ENCODE peak calls at places on chromosomes 11 and 22, in ten cellular contexts. W is K562, B is vagina, P is NB4, D is left ventricle myocardium inferior, F is choroid plexus epithelial cell, T is cardiac fibroblast, C is stomach, E is AG04449, O is GM23338. A is an unnamed sample.

GRCh38 chr11:68377389-68377795 is 65.0 kb downstream of the LRP5 start:
- DNase-seq in W (no peak), B (no peak), P (no peak), D (no peak), F (no peak), T (no peak), C (no peak), E (no peak), O (no peak), A (no peak)

GRCh38 chr22:22877523-22878210 is 9.9 kb upstream of the IGLL5 start:
- DNase-seq in W (peak), B (no peak), P (peak), D (peak), F (peak), T (peak), C (peak), E (no peak), O (peak), A (peak)

GRCh38 chr11:19345519-19345847 is 104.7 kb upstream of the E2F8 start:
- DNase-seq in W (no peak), B (no peak), P (peak), D (no peak), F (no peak), T (peak), C (no peak), E (no peak), O (peak), A (no peak)

GRCh38 chr11:71483689-71484088 is 30.7 kb downstream of the NADSYN1 start:
- DNase-seq in W (no peak), B (no peak), P (no peak), D (no peak), F (no peak), T (no peak), C (no peak), E (no peak), O (no peak), A (no peak)

GRCh38 chr11:118614511-118614910 is 7.1 kb downstream of the PHLDB1 start:
- DNase-seq in W (no peak), B (no peak), P (no peak), D (no peak), F (no peak), T (no peak), C (no peak), E (no peak), O (no peak), A (no peak)

GRCh38 chr11:95302211-95302610 is 71.2 kb upstream of the SESN3 start:
- DNase-seq in W (no peak), B (no peak), P (no peak), D (no peak), F (no peak), T (no peak), C (no peak), E (no peak), O (no peak), A (no peak)

GRCh38 chr11:40444151-40444550 is 1015.3 kb downstream of the LRRC4C start:
- DNase-seq in W (no peak), B (no peak), P (no peak), D (no peak), F (no peak), T (no peak), C (no peak), E (no peak), O (no peak), A (no peak)

GRCh38 chr11:12771875-12772274 is 97.7 kb downstream of the TEAD1 start:
- DNase-seq in W (no peak), B (no peak), P (no peak), D (no peak), F (peak), T (peak), C (no peak), E (no peak), O (no peak), A (no peak)

GRCh38 chr11:72394456-72394855 is 39.9 kb downstream of the CLPB start:
- DNase-seq in W (no peak), B (no peak), P (no peak), D (no peak), F (no peak), T (no peak), C (no peak), E (no peak), O (no peak), A (no peak)

GRCh38 chr22:45480717-45481116 is 22.0 kb upstream of the FBLN1 start:
- DNase-seq in W (no peak), B (no peak), P (no peak), D (no peak), F (no peak), T (no peak), C (no peak), E (no peak), O (no peak), A (no peak)

GRCh38 chr11:77195071-77195705 is 67.1 kb downstream of the MYO7A start:
- DNase-seq in W (no peak), B (no peak), P (no peak), D (no peak), F (no peak), T (no peak), C (no peak), E (no peak), O (no peak), A (no peak)

GRCh38 chr11:87666730-87667129 is 508.5 kb downstream of the RAB38 start:
- DNase-seq in W (no peak), B (no peak), P (no peak), D (no peak), F (no peak), T (no peak), C (no peak), E (no peak), O (no peak), A (no peak)

GRCh38 chr22:49954991-49955580 is 5.5 kb upstream of the PIM3 start:
- DNase-seq in W (no peak), B (no peak), P (no peak), D (peak), F (no peak), T (no peak), C (no peak), E (no peak), O (no peak), A (no peak)

GRCh38 chr22:50303848-50304527 is 3.5 kb downstream of the PLXNB2 start:
- DNase-seq in W (peak), B (no peak), P (peak), D (no peak), F (no peak), T (no peak), C (peak), E (no peak), O (peak), A (no peak)

GRCh38 chr11:35347921-35348331 is 71.4 kb downstream of the SLC1A2 start:
- DNase-seq in W (no peak), B (no peak), P (no peak), D (no peak), F (no peak), T (no peak), C (no peak), E (peak), O (no peak), A (no peak)

GRCh38 chr11:117823941-117824420 is 563 bp downstream of the FXYD2 start:
- DNase-seq in W (no peak), B (no peak), P (peak), D (peak), F (peak), T (peak), C (no peak), E (no peak), O (no peak), A (no peak)

GRCh38 chr11:113532697-113533424 is 57.7 kb upstream of the DRD2 start:
- DNase-seq in W (peak), B (no peak), P (peak), D (peak), F (peak), T (peak), C (peak), E (peak), O (peak), A (peak)

GRCh38 chr22:47090591-47091240 is 328.3 kb downstream of the TBC1D22A start:
- DNase-seq in W (peak), B (no peak), P (no peak), D (no peak), F (peak), T (peak), C (no peak), E (no peak), O (peak), A (no peak)

GRCh38 chr11:93547028-93547427 is 3.8 kb upstream of the SMCO4 start:
- DNase-seq in W (no peak), B (no peak), P (no peak), D (no peak), F (no peak), T (no peak), C (no peak), E (no peak), O (no peak), A (no peak)

GRCh38 chr22:27466229-27466628 is 335.3 kb downstream of the MN1 start:
- DNase-seq in W (no peak), B (no peak), P (no peak), D (no peak), F (no peak), T (no peak), C (no peak), E (no peak), O (no peak), A (no peak)

GRCh38 chr11:90134420-90135003 is at the start of gene NAALAD2:
- DNase-seq in W (peak), B (no peak), P (peak), D (peak), F (peak), T (peak), C (no peak), E (no peak), O (peak), A (no peak)

GRCh38 chr11:90133560-90134145 is 810 bp upstream of the NAALAD2 start:
- DNase-seq in W (no peak), B (no peak), P (no peak), D (no peak), F (no peak), T (no peak), C (no peak), E (no peak), O (peak), A (no peak)

GRCh38 chr11:90135016-90135415 is 553 bp downstream of the NAALAD2 start:
- DNase-seq in W (no peak), B (no peak), P (no peak), D (no peak), F (no peak), T (peak), C (no peak), E (no peak), O (peak), A (no peak)
- H3K4me3 ChIP-seq in W (no peak), B (peak), P (peak), D (peak), F (peak), T (peak), C (peak), E (peak), O (peak), A (peak)

GRCh38 chr11:134271978-134272377 is 4.2 kb upstream of the GLB1L3 start:
- DNase-seq in W (no peak), B (no peak), P (no peak), D (no peak), F (no peak), T (no peak), C (no peak), E (no peak), O (no peak), A (no peak)

GRCh38 chr11:134272381-134273316 is 3.5 kb upstream of the GLB1L3 start:
- DNase-seq in W (peak), B (peak), P (no peak), D (no peak), F (peak), T (peak), C (no peak), E (no peak), O (peak), A (no peak)

GRCh38 chr11:134267966-134268365 is 8.2 kb upstream of the GLB1L3 start:
- DNase-seq in W (no peak), B (no peak), P (no peak), D (no peak), F (no peak), T (no peak), C (no peak), E (no peak), O (no peak), A (no peak)

GRCh38 chr11:134267466-134267865 is 8.7 kb upstream of the GLB1L3 start:
- DNase-seq in W (no peak), B (no peak), P (no peak), D (no peak), F (no peak), T (no peak), C (no peak), E (no peak), O (no peak), A (no peak)

DNA sequence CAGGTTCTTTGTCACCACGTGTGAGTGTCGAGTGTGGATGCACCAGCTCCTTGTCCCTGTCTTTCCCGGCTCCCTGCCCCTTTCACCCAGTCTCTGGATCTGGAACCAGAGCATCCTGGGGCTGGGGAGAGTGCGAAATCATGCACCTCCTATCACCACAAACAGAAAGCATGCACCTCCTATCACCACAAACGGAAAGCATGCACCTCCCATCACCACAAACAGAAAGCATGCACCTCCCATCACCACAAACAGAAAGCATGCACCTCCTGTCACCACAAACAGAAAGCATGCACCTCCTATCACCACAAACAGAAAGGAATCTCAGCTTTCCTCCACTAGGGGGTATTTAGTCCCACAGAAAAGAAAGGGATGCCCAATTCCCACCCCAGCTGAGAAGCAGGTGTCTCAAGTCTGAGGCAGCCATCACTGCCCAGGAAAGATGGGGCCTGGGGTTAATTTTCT is 5.9 kb upstream of the GLB1L3 start:
- DNase-seq in W (peak), B (no peak), P (peak), D (no peak), F (peak), T (peak), C (no peak), E (no peak), O (peak), A (no peak)
- TF ChIP-seq CTCF in W (peak), B (no peak), P (no peak), D (no peak), F (peak), T (peak), C (no peak), E (no peak), O (peak), A (peak)

GRCh38 chr11:7115775-7116174 is 27.0 kb downstream of the RBMXL2 start:
- DNase-seq in W (no peak), B (no peak), P (no peak), D (no peak), F (peak), T (peak), C (no peak), E (peak), O (no peak), A (no peak)
- H3K4me3 ChIP-seq in W (no peak), B (no peak), P (no peak), D (no peak), F (no peak), T (no peak), C (no peak), E (no peak), O (no peak), A (no peak)

DNA sequence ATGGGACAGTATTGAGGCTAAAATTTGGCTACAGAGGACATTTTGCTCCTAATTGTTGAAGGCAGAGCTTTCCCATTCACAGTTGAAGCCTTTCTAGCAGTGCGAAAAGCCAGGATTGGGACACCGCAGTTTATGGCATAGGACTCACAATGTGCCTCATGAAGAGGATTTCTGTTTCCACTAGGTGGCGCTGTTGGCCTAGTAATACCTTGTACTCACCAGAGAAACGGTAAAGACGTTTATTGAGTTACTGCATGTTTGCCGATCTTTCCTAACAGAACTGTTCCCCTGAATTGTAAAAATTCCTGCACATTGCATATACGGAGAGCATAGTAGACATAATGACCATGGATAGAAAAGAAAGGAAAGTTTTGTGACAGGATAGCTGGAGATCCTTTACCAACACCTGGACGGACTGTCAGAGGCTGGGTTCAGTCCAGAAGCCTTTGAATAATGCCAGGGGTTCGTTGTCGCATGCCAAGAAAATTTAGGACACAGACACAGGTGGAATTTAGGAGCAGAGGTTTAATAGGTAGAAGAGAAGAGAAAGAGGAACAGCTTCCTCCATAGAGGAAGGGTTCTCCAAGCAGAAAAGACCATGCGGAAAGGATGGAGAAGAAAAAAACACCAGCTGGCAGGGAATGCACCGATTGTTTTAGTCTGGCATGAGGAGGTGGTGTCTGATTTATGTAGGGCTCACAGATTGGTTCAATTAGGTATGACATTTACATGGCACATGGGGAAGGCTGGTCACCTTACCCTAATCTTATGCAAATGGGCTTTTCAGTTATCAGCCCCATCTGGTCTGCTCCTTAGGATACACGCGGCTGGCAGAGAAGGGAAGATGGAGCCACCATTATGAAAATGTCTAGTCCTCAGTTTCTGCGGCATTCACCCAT is 10.8 kb upstream of the OR51D1 start:
- DNase-seq in W (peak), B (no peak), P (peak), D (no peak), F (peak), T (peak), C (peak), E (peak), O (peak), A (peak)
- TF ChIP-seq CTCF in W (peak), B (no peak), P (peak), D (peak), F (peak), T (peak), C (peak), E (peak), O (peak), A (peak)

GRCh38 chr11:46570790-46571398 is 22.9 kb downstream of the AMBRA1 start:
- DNase-seq in W (no peak), B (no peak), P (no peak), D (no peak), F (no peak), T (no peak), C (no peak), E (no peak), O (no peak), A (no peak)
- H3K4me3 ChIP-seq in W (no peak), B (no peak), P (no peak), D (no peak), F (no peak), T (no peak), C (no peak), E (no peak), O (no peak), A (no peak)

GRCh38 chr22:30214703-30215405 is 31.7 kb downstream of the LIF start:
- DNase-seq in W (no peak), B (no peak), P (no peak), D (no peak), F (no peak), T (peak), C (no peak), E (no peak), O (peak), A (no peak)

GRCh38 chr22:30210235-30210831 is 36.2 kb downstream of the LIF start:
- DNase-seq in W (no peak), B (no peak), P (peak), D (no peak), F (peak), T (peak), C (peak), E (no peak), O (no peak), A (peak)

GRCh38 chr22:30212996-30213441 is 33.5 kb downstream of the LIF start:
- DNase-seq in W (no peak), B (no peak), P (peak), D (no peak), F (peak), T (peak), C (no peak), E (peak), O (no peak), A (no peak)

GRCh38 chr22:30211124-30211820 is 35.3 kb downstream of the LIF start:
- DNase-seq in W (no peak), B (no peak), P (no peak), D (no peak), F (no peak), T (no peak), C (no peak), E (no peak), O (no peak), A (no peak)

DNA sequence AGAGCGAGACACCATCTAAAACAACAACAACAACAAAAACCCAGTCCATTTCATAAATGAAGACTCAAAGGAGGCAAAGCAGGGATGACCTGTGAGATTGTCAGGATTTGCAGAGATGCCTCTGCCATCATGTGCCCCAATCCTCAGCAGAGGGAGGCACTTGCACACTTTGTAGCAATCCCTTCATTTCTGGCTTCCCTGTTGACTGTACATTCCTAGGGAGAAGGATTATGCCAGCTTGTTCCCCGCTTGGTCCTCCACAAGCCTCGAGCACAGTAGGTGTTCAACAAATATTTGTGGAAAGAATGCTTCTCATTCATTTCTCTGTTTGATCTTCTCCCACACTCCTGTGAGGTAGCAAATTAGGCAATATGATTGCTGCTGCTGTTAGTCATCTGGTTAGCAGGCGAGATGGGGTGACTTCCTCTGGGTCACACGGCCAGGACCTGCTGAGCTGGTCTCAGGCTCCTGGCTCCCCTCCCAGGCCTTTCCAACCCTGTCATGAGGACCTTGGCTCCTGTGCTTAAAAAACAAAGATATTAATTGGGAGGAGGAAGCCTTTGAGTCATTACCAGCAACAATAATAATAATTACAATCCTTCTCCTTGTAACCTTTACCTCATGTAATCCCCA is 34.1 kb downstream of the LIF start:
- DNase-seq in W (no peak), B (no peak), P (peak), D (no peak), F (peak), T (peak), C (peak), E (peak), O (no peak), A (peak)
- TF ChIP-seq CTCF in W (no peak), B (no peak), P (no peak), D (no peak), F (peak), T (no peak), C (no peak), E (peak), O (no peak), A (no peak)

A was measured in kidney epithelial cell.